ENCODE peak calls at places on chromosome 2, in five cellular contexts. Y is HEK293T, X is IMR-90, W is K562, R is A549. H is an unnamed sample.
A peak's percentile ranks its signal among the peaks of the same experiment; 100 is the strongest.

GRCh38 chr2:157355618-157356017 is 30.0 kb upstream of the ERMN start:
- DNase-seq in Y (no peak), X (peak; percentile 7), W (no peak), R (no peak), H (no peak)

GRCh38 chr2:171297951-171298350 is 135.8 kb downstream of the METTL8 start:
- DNase-seq in Y (no peak), X (peak; percentile 67), W (no peak), R (no peak), H (peak; percentile 29)

GRCh38 chr2:239457586-239458445 is 57.0 kb upstream of the HDAC4 start:
- DNase-seq in Y (no peak), X (no peak), W (no peak), R (no peak), H (no peak)

GRCh38 chr2:209556354-209556961 is 132.6 kb downstream of the MAP2 start:
- DNase-seq in Y (peak; percentile 49), X (peak; percentile 59), W (no peak), R (peak; percentile 57), H (peak; percentile 32)

GRCh38 chr2:62382122-62382521 is 123.9 kb downstream of the TMEM17 start:
- DNase-seq in Y (no peak), X (no peak), W (no peak), R (no peak), H (no peak)

GRCh38 chr2:236867441-236868260 is 218.0 kb upstream of the COPS8 start:
- DNase-seq in Y (no peak), X (no peak), W (no peak), R (no peak), H (no peak)

GRCh38 chr2:240435955-240436625 is 627 bp downstream of the GPC1 start:
- DNase-seq in Y (peak; percentile 31), X (peak; percentile 7), W (peak; percentile 27), R (no peak), H (no peak)

GRCh38 chr2:215396595-215397313 is 39.1 kb downstream of the FN1 start:
- DNase-seq in Y (no peak), X (peak; percentile 82), W (no peak), R (no peak), H (no peak)

GRCh38 chr2:191165190-191165643 is 14.4 kb upstream of the STAT4 start:
- DNase-seq in Y (peak; percentile 45), X (peak; percentile 72), W (peak; percentile 13), R (peak; percentile 65), H (peak; percentile 23)

GRCh38 chr2:160253440-160254296 is 53.6 kb upstream of the ITGB6 start:
- DNase-seq in Y (no peak), X (peak; percentile 43), W (no peak), R (peak; percentile 65), H (no peak)

DNA sequence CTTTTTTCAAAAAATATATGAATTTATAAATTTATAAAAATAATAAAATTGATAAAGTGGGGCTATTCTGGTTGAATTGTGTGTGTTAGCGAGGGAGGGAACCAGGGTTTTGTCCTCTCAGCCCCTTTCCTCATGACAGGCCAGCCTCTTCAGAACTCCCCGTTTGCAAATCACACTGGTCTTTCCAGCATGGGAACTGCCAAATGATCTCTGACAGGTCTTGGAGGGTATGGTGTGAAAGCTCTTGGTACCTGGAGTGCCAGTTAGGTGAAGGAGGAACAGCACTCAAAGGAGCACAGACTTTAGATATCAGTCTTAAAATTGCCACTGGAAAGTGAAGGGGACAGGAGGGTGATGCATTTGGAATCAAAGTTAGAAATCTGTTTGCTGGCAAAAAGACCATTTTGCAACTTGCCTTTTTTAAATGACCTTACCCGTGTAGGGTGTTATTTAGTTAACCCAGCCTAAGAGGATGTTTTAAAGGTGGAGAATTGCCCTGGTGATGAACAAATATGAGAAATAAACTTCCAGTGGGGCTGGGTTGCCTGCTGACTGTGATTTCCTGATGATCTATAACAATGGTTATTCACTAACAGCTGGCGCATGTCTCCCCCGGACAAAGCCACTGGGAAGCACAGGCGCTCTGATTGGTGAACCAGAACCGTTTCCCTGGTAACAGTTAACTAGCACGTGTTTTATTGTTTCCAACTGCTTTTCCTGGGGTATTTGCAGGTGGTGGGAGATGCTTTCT is 85.3 kb upstream of the EFEMP1 start:
- DNase-seq in Y (no peak), X (peak; percentile 89), W (no peak), R (peak; percentile 48), H (no peak)
- TF ChIP-seq BHLHE40 in Y (no peak), X (peak; percentile 79), W (no peak), R (no peak), H (no peak)

GRCh38 chr2:36653967-36654694 is 42.4 kb upstream of the VIT start:
- DNase-seq in Y (no peak), X (no peak), W (no peak), R (no peak), H (peak; percentile 70)

GRCh38 chr2:36658277-36658748 is 38.2 kb upstream of the VIT start:
- DNase-seq in Y (no peak), X (no peak), W (no peak), R (no peak), H (peak; percentile 88)

GRCh38 chr2:36653155-36653554 is 43.4 kb upstream of the VIT start:
- DNase-seq in Y (no peak), X (no peak), W (no peak), R (no peak), H (no peak)

GRCh38 chr2:36657703-36658102 is 38.8 kb upstream of the VIT start:
- DNase-seq in Y (no peak), X (no peak), W (no peak), R (no peak), H (peak; percentile 36)

GRCh38 chr2:36655456-36655855 is 41.1 kb upstream of the VIT start:
- DNase-seq in Y (no peak), X (peak; percentile 48), W (no peak), R (no peak), H (no peak)
- TF ChIP-seq BHLHE40 in Y (no peak), X (no peak), W (no peak), R (no peak), H (no peak)

GRCh38 chr2:199405241-199405640 is 52.5 kb downstream of the SATB2 start:
- DNase-seq in Y (no peak), X (peak; percentile 17), W (peak; percentile 13), R (peak; percentile 18), H (peak; percentile 29)
- TF ChIP-seq BHLHE40 in Y (no peak), X (no peak), W (no peak), R (no peak), H (no peak)

DNA sequence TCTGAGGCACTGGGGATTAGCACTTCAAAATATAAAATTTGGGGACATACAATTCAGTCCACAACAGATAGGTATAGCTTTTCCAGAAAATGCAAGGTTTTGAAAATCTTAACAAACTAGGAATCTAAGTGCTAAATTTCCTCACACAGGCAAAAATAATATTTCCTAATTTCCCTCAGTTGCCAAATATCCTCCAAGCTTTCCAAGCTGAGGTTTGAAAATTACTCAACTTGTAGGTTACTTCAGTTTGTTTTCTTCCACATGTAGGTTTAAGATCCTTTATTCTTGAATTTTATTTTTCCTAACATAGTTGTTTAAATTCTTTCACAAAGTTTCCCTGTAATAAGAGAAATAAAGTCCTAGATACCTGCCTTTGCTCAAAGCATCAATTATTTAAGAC is 192.9 kb upstream of the NRXN1 start:
- DNase-seq in Y (no peak), X (no peak), W (no peak), R (no peak), H (no peak)
- TF ChIP-seq BHLHE40 in Y (no peak), X (no peak), W (no peak), R (no peak), H (no peak)

DNA sequence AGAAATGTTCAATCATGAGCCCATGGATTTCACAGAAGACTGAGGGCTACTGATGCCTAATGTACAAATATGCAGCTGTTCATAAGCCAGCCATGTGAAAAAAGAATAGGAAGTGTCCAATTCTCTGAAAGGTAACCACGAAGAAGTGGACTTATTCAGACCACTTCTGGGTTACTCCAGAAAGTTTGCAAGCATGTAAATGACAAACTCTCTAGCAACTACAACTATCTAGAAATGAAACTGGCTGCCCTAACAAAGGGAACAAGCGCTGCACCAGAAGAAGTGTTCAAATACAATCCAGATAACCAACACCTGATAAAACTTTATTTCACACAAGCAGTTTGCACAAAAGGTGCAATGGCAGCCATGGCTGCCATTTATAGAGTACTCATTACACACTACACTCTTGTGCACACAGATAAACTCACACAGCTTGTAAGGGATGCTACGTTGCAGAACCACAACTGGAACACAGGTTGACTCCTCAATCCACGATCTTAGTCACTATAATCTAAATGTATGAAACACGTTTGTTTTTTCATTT is 13.9 kb downstream of the MBOAT2 start:
- DNase-seq in Y (no peak), X (no peak), W (no peak), R (no peak), H (no peak)
- TF ChIP-seq BHLHE40 in Y (no peak), X (no peak), W (no peak), R (no peak), H (no peak)

GRCh38 chr2:227460833-227461232 is 11.1 kb upstream of the AGFG1 start:
- DNase-seq in Y (no peak), X (peak; percentile 36), W (no peak), R (no peak), H (no peak)

GRCh38 chr2:227462463-227462951 is 9.4 kb upstream of the AGFG1 start:
- DNase-seq in Y (no peak), X (no peak), W (peak; percentile 22), R (no peak), H (no peak)

GRCh38 chr2:227462972-227463931 is 8.7 kb upstream of the AGFG1 start:
- DNase-seq in Y (no peak), X (no peak), W (no peak), R (no peak), H (no peak)

GRCh38 chr2:227461878-227462462 is 10.0 kb upstream of the AGFG1 start:
- DNase-seq in Y (no peak), X (no peak), W (no peak), R (no peak), H (no peak)

GRCh38 chr2:227460079-227460485 is 11.9 kb upstream of the AGFG1 start:
- DNase-seq in Y (no peak), X (peak; percentile 65), W (no peak), R (no peak), H (no peak)
- TF ChIP-seq BHLHE40 in Y (no peak), X (no peak), W (no peak), R (no peak), H (no peak)

GRCh38 chr2:127255146-127255545 is 35.0 kb upstream of the CYP27C1 start:
- DNase-seq in Y (no peak), X (no peak), W (no peak), R (no peak), H (peak; percentile 15)

GRCh38 chr2:127256866-127257265 is 36.8 kb upstream of the CYP27C1 start:
- DNase-seq in Y (no peak), X (no peak), W (no peak), R (no peak), H (no peak)

GRCh38 chr2:127255721-127256120 is 35.6 kb upstream of the CYP27C1 start:
- DNase-seq in Y (no peak), X (no peak), W (no peak), R (no peak), H (no peak)

GRCh38 chr2:127256381-127256780 is 36.3 kb upstream of the CYP27C1 start:
- DNase-seq in Y (no peak), X (no peak), W (no peak), R (no peak), H (no peak)

DNA sequence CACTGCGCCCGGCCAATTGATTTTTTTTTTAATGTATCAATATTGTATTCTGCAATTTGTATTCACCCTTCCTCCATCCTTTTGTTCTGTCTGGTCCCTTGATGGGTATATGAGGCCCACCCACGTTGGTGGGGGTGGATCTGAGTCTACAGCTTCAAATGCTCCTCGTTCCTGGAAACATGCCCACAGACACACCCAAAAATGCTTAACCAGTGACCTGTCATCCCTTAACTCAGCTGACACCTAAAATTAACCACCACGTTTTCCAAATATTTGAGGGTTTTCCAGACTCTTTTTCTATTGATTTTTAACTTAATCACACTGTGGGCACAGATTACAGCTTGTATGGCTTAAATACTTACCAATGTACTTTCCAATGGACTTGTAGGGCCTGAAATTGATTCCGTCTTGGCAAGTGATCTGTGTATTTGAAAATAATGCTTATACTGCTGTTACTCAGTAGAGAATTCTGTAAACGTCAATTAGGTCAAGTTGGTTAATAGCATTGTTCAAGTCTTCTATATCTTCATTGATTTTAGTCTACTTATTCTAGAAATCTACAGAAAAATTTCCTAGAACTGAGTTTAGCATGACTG is 34.4 kb upstream of the CYP27C1 start:
- DNase-seq in Y (no peak), X (peak; percentile 10), W (no peak), R (peak; percentile 38), H (no peak)
- TF ChIP-seq BHLHE40 in Y (no peak), X (no peak), W (no peak), R (no peak), H (no peak)